ENCODE peak calls at places on chromosomes 2 and 18, in nine cellular contexts. U is hepatocyte, Q is uterus, Y is OCI-LY7, V is upper lobe of left lung, Z is Panc1, M is neural progenitor cell, E is colonic mucosa, F is pancreas. D is an unnamed sample. For H3K4me1, the result is how much of the 10 kb centered on the place peaks cover.

GRCh38 chr2:224410946-224411561 is 9.1 kb upstream of the FAM124B start:
- DNase-seq in U (no peak), Q (no peak), Y (no peak), V (no peak), Z (no peak), M (no peak), E (no peak), F (no peak), D (no peak)

GRCh38 chr2:119810039-119810630 is 50.4 kb downstream of the PTPN4 start:
- DNase-seq in U (no peak), Q (no peak), Y (no peak), V (no peak), Z (no peak), M (no peak), E (no peak), F (no peak), D (no peak)

GRCh38 chr18:23143059-23143831 is 8.0 kb downstream of the CABLES1 start:
- DNase-seq in U (peak), Q (peak), Y (peak), V (no peak), Z (no peak), M (no peak), E (peak), F (no peak), D (peak)

GRCh38 chr2:191835539-191836350 is 11.1 kb downstream of the CAVIN2 start:
- DNase-seq in U (no peak), Q (no peak), Y (no peak), V (peak), Z (no peak), M (no peak), E (no peak), F (no peak), D (no peak)

GRCh38 chr18:2917255-2918047 is 70.6 kb downstream of the EMILIN2 start:
- DNase-seq in U (no peak), Q (no peak), Y (peak), V (no peak), Z (no peak), M (peak), E (peak), F (no peak), D (peak)

GRCh38 chr2:187718092-187718491 is 163.9 kb upstream of the TFPI start:
- DNase-seq in U (no peak), Q (no peak), Y (no peak), V (no peak), Z (no peak), M (peak), E (no peak), F (no peak), D (no peak)

GRCh38 chr2:150214626-150215025 is 272.8 kb downstream of the RND3 start:
- DNase-seq in U (peak), Q (no peak), Y (no peak), V (no peak), Z (no peak), M (peak), E (peak), F (no peak), D (no peak)

GRCh38 chr18:69705987-69706386 is 241.7 kb downstream of the CD226 start:
- DNase-seq in U (no peak), Q (no peak), Y (no peak), V (no peak), Z (no peak), M (no peak), E (no peak), F (no peak), D (no peak)

GRCh38 chr2:171316755-171317337 is 116.9 kb downstream of the METTL8 start:
- DNase-seq in U (no peak), Q (no peak), Y (no peak), V (no peak), Z (no peak), M (peak), E (no peak), F (no peak), D (no peak)

GRCh38 chr2:216636570-216637450 is 3.6 kb downstream of the IGFBP2 start:
- DNase-seq in U (peak), Q (peak), Y (no peak), V (peak), Z (peak), M (peak), E (peak), F (no peak), D (no peak)

GRCh38 chr2:138275292-138275690 is 226.3 kb upstream of the SPOPL start:
- DNase-seq in U (peak), Q (no peak), Y (no peak), V (no peak), Z (no peak), M (no peak), E (peak), F (no peak), D (no peak)

DNA sequence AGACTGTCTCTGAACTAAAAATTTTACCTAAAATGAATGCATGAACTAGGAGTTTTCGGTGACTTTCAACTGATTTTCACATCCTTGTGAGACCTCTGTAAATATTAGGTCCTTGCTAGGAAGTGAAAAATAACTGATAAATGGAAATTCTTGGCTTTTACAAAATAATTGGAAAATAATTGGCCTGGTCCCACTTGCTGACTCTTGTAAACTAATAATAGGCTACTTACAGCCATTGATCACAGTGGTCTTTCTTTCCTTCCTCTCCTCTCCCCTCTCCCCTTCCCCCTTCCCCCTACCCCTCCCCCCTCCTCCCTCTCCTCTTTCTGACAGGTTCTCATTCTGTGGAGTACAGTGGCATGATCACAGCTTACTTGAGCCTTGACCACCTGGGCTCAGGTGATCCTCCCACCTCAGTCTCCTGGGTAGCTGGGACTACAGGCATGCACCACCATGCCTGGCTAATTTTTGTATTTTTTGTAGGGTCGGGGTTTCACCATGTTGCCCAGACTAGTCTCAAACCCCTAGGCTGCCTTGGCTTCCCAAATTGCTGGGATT is 38.3 kb downstream of the UGP2 start:
- DNase-seq in U (no peak), Q (no peak), Y (no peak), V (no peak), Z (no peak), M (no peak), E (no peak), F (no peak), D (no peak)
- H3K4me3 ChIP-seq in U (no peak), Q (no peak), Y (no peak), V (no peak), Z (no peak), M (no peak), E (no peak), F (no peak), D (no peak)

DNA sequence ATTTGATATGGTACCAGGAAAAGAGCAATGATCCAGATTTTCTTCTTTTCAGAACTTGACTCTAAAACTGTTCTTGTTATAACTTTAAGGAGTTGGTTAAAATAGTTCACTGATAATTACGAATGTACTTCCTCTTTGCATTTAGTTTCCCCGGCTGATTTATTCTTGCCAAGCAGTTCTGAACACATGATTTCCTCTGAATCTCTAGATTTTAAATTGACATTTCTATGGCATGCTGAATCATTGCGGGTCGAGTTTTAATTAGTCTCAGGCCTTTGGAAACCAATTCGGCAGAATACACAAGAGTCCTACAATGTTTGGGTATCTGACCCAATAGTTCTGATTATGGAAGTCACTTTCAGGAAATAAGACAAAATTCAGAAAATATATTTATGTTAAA is 37.3 kb upstream of the DNAH7 start:
- DNase-seq in U (no peak), Q (no peak), Y (no peak), V (no peak), Z (no peak), M (no peak), E (no peak), F (no peak), D (no peak)
- TF ChIP-seq CTCF in U (no peak), Q (no peak), Y (no peak), V (no peak), Z (no peak), M (no peak), E (no peak), F (no peak), D (no peak)

GRCh38 chr2:98547092-98547798 is 61.1 kb downstream of the COA5 start:
- DNase-seq in U (no peak), Q (no peak), Y (peak), V (no peak), Z (no peak), M (no peak), E (no peak), F (no peak), D (no peak)

GRCh38 chr2:98552499-98553179 is 55.7 kb downstream of the COA5 start:
- DNase-seq in U (no peak), Q (no peak), Y (no peak), V (no peak), Z (no peak), M (no peak), E (no peak), F (no peak), D (no peak)

GRCh38 chr2:98551316-98551715 is 57.0 kb downstream of the COA5 start:
- DNase-seq in U (no peak), Q (no peak), Y (no peak), V (no peak), Z (no peak), M (no peak), E (no peak), F (no peak), D (no peak)

GRCh38 chr2:98548920-98549818 is 59.1 kb downstream of the COA5 start:
- DNase-seq in U (no peak), Q (no peak), Y (peak), V (no peak), Z (no peak), M (no peak), E (peak), F (no peak), D (no peak)

DNA sequence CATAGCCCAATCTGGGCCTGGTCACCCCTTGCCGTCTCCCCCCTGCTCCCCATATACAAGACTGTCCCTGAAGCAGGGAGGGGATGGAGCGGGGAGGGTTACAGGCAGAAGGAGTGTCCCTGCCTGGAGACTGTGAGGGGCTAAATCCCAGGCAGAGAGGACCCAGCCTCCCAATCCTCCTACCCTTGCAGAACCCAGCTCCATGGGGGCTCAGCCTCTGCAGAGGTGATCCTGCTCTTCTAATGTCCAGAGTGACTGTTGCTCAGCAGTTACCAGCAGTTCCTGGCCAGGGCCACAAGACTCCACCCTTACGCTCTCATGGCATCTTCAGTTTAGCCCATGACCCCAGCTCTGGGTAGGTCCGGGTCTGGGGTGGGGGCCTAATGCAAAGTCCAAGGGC is 58.1 kb downstream of the COA5 start:
- DNase-seq in U (no peak), Q (no peak), Y (no peak), V (no peak), Z (no peak), M (no peak), E (peak), F (no peak), D (no peak)
- H3K4me1 ChIP-seq in U (under half), Q (under half), Y (half or more), V (under half), Z (under half), M (under half), E (under half), F (under half), D (under half)

GRCh38 chr2:25256486-25256875 is 85.2 kb downstream of the DNMT3A start:
- DNase-seq in U (no peak), Q (no peak), Y (no peak), V (no peak), Z (no peak), M (no peak), E (no peak), F (no peak), D (no peak)
- H3K4me3 ChIP-seq in U (no peak), Q (no peak), Y (no peak), V (no peak), Z (no peak), M (no peak), E (no peak), F (no peak), D (no peak)

DNA sequence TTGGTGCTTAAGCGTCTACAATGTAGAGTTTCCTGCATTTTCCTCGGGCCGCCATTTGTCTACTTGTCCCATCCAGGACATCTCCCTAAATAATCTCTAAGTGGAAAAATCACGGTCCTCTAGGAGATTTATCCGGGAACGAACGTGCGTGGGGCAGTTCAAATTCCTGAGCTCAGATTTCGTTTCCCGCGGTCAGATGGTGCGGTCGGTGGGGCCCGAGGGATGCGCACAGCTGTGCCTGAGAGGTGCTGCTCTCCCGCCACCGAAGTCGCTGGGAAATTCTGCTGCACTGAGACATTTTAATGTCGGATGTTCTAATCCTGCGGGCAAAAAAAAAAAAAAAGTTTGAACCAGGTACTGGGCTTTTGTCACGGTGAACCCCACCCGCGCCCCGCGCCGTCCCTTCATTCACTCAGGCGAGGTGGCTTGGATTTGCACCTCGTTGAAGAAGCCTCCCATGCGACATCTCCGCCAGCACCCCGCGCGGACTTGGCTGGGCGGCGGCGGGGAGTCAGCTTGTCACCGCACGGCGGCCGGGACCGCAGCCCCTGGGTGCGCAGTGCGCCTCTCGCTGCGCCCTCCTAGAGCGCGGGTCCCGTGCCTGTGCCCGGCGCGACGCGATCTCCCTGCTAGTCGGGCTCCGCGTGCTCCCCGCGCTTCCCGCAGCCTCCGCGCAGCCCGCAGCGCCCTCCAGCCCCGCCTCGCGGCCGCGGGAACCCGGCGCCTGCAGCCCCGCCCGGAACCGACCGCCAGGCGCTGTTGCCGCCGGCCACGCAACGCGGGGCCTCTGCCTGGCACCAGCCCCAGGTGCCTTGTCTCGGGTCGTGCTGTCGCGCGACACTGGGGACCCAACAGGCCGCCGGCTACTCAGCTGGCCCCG is 192.0 kb upstream of the TCF4 start:
- DNase-seq in U (peak), Q (peak), Y (peak), V (peak), Z (no peak), M (peak), E (no peak), F (peak), D (peak)
- TF ChIP-seq CTCF in U (no peak), Q (peak), Y (no peak), V (peak), Z (no peak), M (peak), E (no peak), F (no peak), D (peak)

D was measured in thyroid gland.